ENCODE peak calls at places on chromosome 12, in ten cellular contexts. T, Z, I, E, O, V, J, C, N and X are unnamed samples.

GRCh38 chr12:1916396-1917171 is 1.9 kb downstream of the CACNA2D4 start:
- DNase-seq in T (no peak), Z (no peak), I (no peak), E (no peak), O (peak), V (peak), J (no peak), C (no peak), N (peak), X (no peak)

GRCh38 chr12:131131808-131132117 is 178.1 kb downstream of the ADGRD1 start:
- DNase-seq in T (no peak), Z (no peak), I (peak), E (no peak), O (no peak), V (no peak), J (no peak), C (no peak), N (no peak), X (no peak)

GRCh38 chr12:11917501-11917900 is 153.2 kb upstream of the BCL2L14 start:
- DNase-seq in T (no peak), Z (no peak), I (no peak), E (no peak), O (no peak), V (no peak), J (no peak), C (no peak), N (no peak), X (no peak)

GRCh38 chr12:124609041-124609984 is 41.9 kb upstream of the NCOR2 start:
- DNase-seq in T (peak), Z (peak), I (no peak), E (peak), O (peak), V (peak), J (peak), C (peak), N (peak), X (peak)

GRCh38 chr12:63151898-63152700 is 1.1 kb upstream of the AVPR1A start:
- DNase-seq in T (peak), Z (no peak), I (peak), E (no peak), O (no peak), V (peak), J (no peak), C (peak), N (peak), X (no peak)

GRCh38 chr12:10559241-10559640 is 53.6 kb downstream of the EIF2S3B start:
- DNase-seq in T (no peak), Z (peak), I (no peak), E (no peak), O (no peak), V (no peak), J (no peak), C (no peak), N (no peak), X (peak)

GRCh38 chr12:94078138-94078723 is 70.1 kb upstream of the PLXNC1 start:
- DNase-seq in T (no peak), Z (no peak), I (no peak), E (no peak), O (no peak), V (no peak), J (no peak), C (no peak), N (no peak), X (no peak)

GRCh38 chr12:112900298-112901145 is 6.2 kb upstream of the OAS1 start:
- DNase-seq in T (no peak), Z (no peak), I (peak), E (no peak), O (no peak), V (peak), J (no peak), C (peak), N (peak), X (peak)

GRCh38 chr12:28536088-28536487 is 345.8 kb downstream of the CCDC91 start:
- DNase-seq in T (no peak), Z (no peak), I (no peak), E (no peak), O (no peak), V (no peak), J (no peak), C (peak), N (no peak), X (no peak)

GRCh38 chr12:32983968-32984367 is 87.4 kb upstream of the PKP2 start:
- DNase-seq in T (no peak), Z (no peak), I (no peak), E (no peak), O (no peak), V (peak), J (no peak), C (no peak), N (no peak), X (no peak)

GRCh38 chr12:103924761-103925641 is 5.2 kb upstream of the HSP90B1 start:
- DNase-seq in T (no peak), Z (no peak), I (no peak), E (peak), O (no peak), V (no peak), J (peak), C (peak), N (no peak), X (no peak)

GRCh38 chr12:62250671-62251608 is 9.3 kb upstream of the USP15 start:
- DNase-seq in T (no peak), Z (no peak), I (no peak), E (no peak), O (no peak), V (no peak), J (no peak), C (peak), N (no peak), X (no peak)

GRCh38 chr12:12714276-12715001 is 2.7 kb upstream of the CDKN1B start:
- DNase-seq in T (peak), Z (peak), I (peak), E (peak), O (peak), V (peak), J (no peak), C (peak), N (peak), X (peak)

GRCh38 chr12:53380797-53381738 is 1.1 kb downstream of the SP1 start:
- DNase-seq in T (no peak), Z (no peak), I (peak), E (no peak), O (peak), V (no peak), J (no peak), C (peak), N (peak), X (no peak)

GRCh38 chr12:108823804-108824203 is 33.6 kb downstream of the SSH1 start:
- DNase-seq in T (no peak), Z (no peak), I (no peak), E (no peak), O (no peak), V (no peak), J (no peak), C (no peak), N (no peak), X (no peak)

GRCh38 chr12:68175566-68176033 is 16.1 kb upstream of the IFNG start:
- DNase-seq in T (peak), Z (peak), I (peak), E (peak), O (no peak), V (no peak), J (peak), C (no peak), N (no peak), X (peak)

GRCh38 chr12:132524405-132524804 is 34.5 kb downstream of the FBRSL1 start:
- DNase-seq in T (no peak), Z (no peak), I (no peak), E (no peak), O (no peak), V (no peak), J (no peak), C (peak), N (no peak), X (no peak)

GRCh38 chr12:28645891-28646290 is 455.6 kb downstream of the CCDC91 start:
- DNase-seq in T (no peak), Z (no peak), I (no peak), E (no peak), O (no peak), V (no peak), J (no peak), C (no peak), N (no peak), X (no peak)

GRCh38 chr12:106107566-106107965 is 31.2 kb downstream of the NUAK1 start:
- DNase-seq in T (no peak), Z (no peak), I (no peak), E (no peak), O (no peak), V (no peak), J (no peak), C (peak), N (no peak), X (no peak)

GRCh38 chr12:106760184-106760531 is 14.3 kb upstream of the RIC8B start:
- DNase-seq in T (peak), Z (no peak), I (no peak), E (no peak), O (peak), V (no peak), J (peak), C (no peak), N (no peak), X (no peak)